ENCODE peak calls at places on chromosome 1, in seven cellular contexts. One of them, this sample, is unnamed.

GRCh38 chr1:178146456-178146855 is 52.6 kb downstream of the RASAL2 start:
- DNase-seq in renal cortical epithelial cell: no peak
- DNase-seq in NCI-H2171 treated with DMSO at 0.1 percent for 48 hours: no peak
- DNase-seq in fibroblast of villous mesenchyme: no peak
- DNase-seq in neural crest cell: no peak
- DNase-seq in activated CD8-positive, alpha-beta memory T cell treated with anti-CD3 and anti-CD28 coated beads for 4 hours: no peak
- DNase-seq in ACHN: no peak
- DNase-seq in this sample: no peak

GRCh38 chr1:153945131-153945794 is 1.3 kb downstream of the DENND4B start:
- DNase-seq in renal cortical epithelial cell: peak; percentile 30
- DNase-seq in NCI-H2171 treated with DMSO at 0.1 percent for 48 hours: peak; percentile 51
- DNase-seq in fibroblast of villous mesenchyme: peak; percentile 54
- DNase-seq in neural crest cell: no peak
- DNase-seq in activated CD8-positive, alpha-beta memory T cell treated with anti-CD3 and anti-CD28 coated beads for 4 hours: peak; percentile 62
- DNase-seq in ACHN: no peak
- DNase-seq in this sample: peak; percentile 54

GRCh38 chr1:36365310-36365895 is 20.3 kb downstream of the STK40 start:
- DNase-seq in renal cortical epithelial cell: no peak
- DNase-seq in NCI-H2171 treated with DMSO at 0.1 percent for 48 hours: peak; percentile 87
- DNase-seq in fibroblast of villous mesenchyme: peak; percentile 92
- DNase-seq in neural crest cell: no peak
- DNase-seq in activated CD8-positive, alpha-beta memory T cell treated with anti-CD3 and anti-CD28 coated beads for 4 hours: no peak
- DNase-seq in ACHN: no peak
- DNase-seq in this sample: no peak

GRCh38 chr1:29516063-29516820 is 279.9 kb downstream of the PTPRU start:
- DNase-seq in renal cortical epithelial cell: no peak
- DNase-seq in NCI-H2171 treated with DMSO at 0.1 percent for 48 hours: no peak
- DNase-seq in fibroblast of villous mesenchyme: no peak
- DNase-seq in neural crest cell: no peak
- DNase-seq in activated CD8-positive, alpha-beta memory T cell treated with anti-CD3 and anti-CD28 coated beads for 4 hours: no peak
- DNase-seq in ACHN: no peak
- DNase-seq in this sample: no peak

GRCh38 chr1:77400781-77401180 is 119.0 kb downstream of the AK5 start:
- DNase-seq in renal cortical epithelial cell: no peak
- DNase-seq in NCI-H2171 treated with DMSO at 0.1 percent for 48 hours: no peak
- DNase-seq in fibroblast of villous mesenchyme: no peak
- DNase-seq in neural crest cell: no peak
- DNase-seq in activated CD8-positive, alpha-beta memory T cell treated with anti-CD3 and anti-CD28 coated beads for 4 hours: no peak
- DNase-seq in ACHN: no peak
- DNase-seq in this sample: no peak

GRCh38 chr1:39677645-39678044 is 5.7 kb upstream of the NT5C1A start:
- DNase-seq in renal cortical epithelial cell: no peak
- DNase-seq in NCI-H2171 treated with DMSO at 0.1 percent for 48 hours: no peak
- DNase-seq in fibroblast of villous mesenchyme: no peak
- DNase-seq in neural crest cell: no peak
- DNase-seq in activated CD8-positive, alpha-beta memory T cell treated with anti-CD3 and anti-CD28 coated beads for 4 hours: no peak
- DNase-seq in ACHN: no peak
- DNase-seq in this sample: no peak

GRCh38 chr1:17557986-17558385 is 18.5 kb downstream of the ARHGEF10L start:
- DNase-seq in renal cortical epithelial cell: no peak
- DNase-seq in NCI-H2171 treated with DMSO at 0.1 percent for 48 hours: no peak
- DNase-seq in fibroblast of villous mesenchyme: no peak
- DNase-seq in neural crest cell: no peak
- DNase-seq in activated CD8-positive, alpha-beta memory T cell treated with anti-CD3 and anti-CD28 coated beads for 4 hours: no peak
- DNase-seq in ACHN: no peak
- DNase-seq in this sample: no peak

GRCh38 chr1:34985063-34985770 is at the start of gene TMEM35B:
- DNase-seq in renal cortical epithelial cell: no peak
- DNase-seq in NCI-H2171 treated with DMSO at 0.1 percent for 48 hours: peak; percentile 23
- DNase-seq in fibroblast of villous mesenchyme: peak; percentile 41
- DNase-seq in neural crest cell: peak; percentile 33
- DNase-seq in activated CD8-positive, alpha-beta memory T cell treated with anti-CD3 and anti-CD28 coated beads for 4 hours: peak; percentile 61
- DNase-seq in ACHN: peak; percentile 51
- DNase-seq in this sample: peak; percentile 48

GRCh38 chr1:27832762-27833161 is 2.2 kb downstream of the PPP1R8 start:
- DNase-seq in renal cortical epithelial cell: peak; percentile 36
- DNase-seq in NCI-H2171 treated with DMSO at 0.1 percent for 48 hours: no peak
- DNase-seq in fibroblast of villous mesenchyme: peak; percentile 13
- DNase-seq in neural crest cell: no peak
- DNase-seq in activated CD8-positive, alpha-beta memory T cell treated with anti-CD3 and anti-CD28 coated beads for 4 hours: no peak
- DNase-seq in ACHN: no peak
- DNase-seq in this sample: peak; percentile 43

This sample was measured in epithelial cell of esophagus.